ENCODE peak calls at places on chromosomes 2 and 18, in seven cellular contexts. A, H, S, F, Y, X and Q are unnamed samples.

GRCh38 chr18:25876334-25876979 is 214.0 kb downstream of the SS18 start:
- DNase-seq in A (no peak), H (no peak), S (no peak), F (no peak), Y (no peak), X (no peak), Q (no peak)

GRCh38 chr18:6021341-6022088 is 126.2 kb upstream of the TMEM200C start:
- DNase-seq in A (no peak), H (no peak), S (peak; percentile 12), F (no peak), Y (no peak), X (no peak), Q (no peak)

GRCh38 chr2:228669751-228670150 is 488.3 kb upstream of the SPHKAP start:
- DNase-seq in A (no peak), H (no peak), S (no peak), F (no peak), Y (no peak), X (no peak), Q (no peak)

GRCh38 chr2:160228141-160228963 is 28.3 kb upstream of the ITGB6 start:
- DNase-seq in A (no peak), H (no peak), S (peak; percentile 97), F (peak; percentile 72), Y (peak; percentile 53), X (no peak), Q (peak; percentile 93)

GRCh38 chr2:45218931-45219339 is 209.7 kb upstream of the SIX2 start:
- DNase-seq in A (no peak), H (no peak), S (no peak), F (no peak), Y (no peak), X (no peak), Q (no peak)

GRCh38 chr2:20667531-20668401 is 822 bp downstream of the GDF7 start:
- DNase-seq in A (no peak), H (no peak), S (no peak), F (no peak), Y (no peak), X (no peak), Q (no peak)

GRCh38 chr2:61450144-61450543 is 20.7 kb downstream of the USP34 start:
- DNase-seq in A (no peak), H (no peak), S (peak; percentile 46), F (no peak), Y (no peak), X (no peak), Q (peak; percentile 42)

GRCh38 chr2:195520671-195521155 is 136.3 kb upstream of the SLC39A10 start:
- DNase-seq in A (no peak), H (no peak), S (peak; percentile 97), F (peak; percentile 83), Y (peak; percentile 19), X (no peak), Q (peak; percentile 99)

GRCh38 chr18:46167971-46168370 is 63.8 kb downstream of the HAUS1 start:
- DNase-seq in A (peak; percentile 16), H (no peak), S (no peak), F (no peak), Y (no peak), X (peak; percentile 89), Q (no peak)

GRCh38 chr2:53519925-53520629 is 247.5 kb upstream of the CHAC2 start:
- DNase-seq in A (no peak), H (no peak), S (peak; percentile 18), F (no peak), Y (no peak), X (no peak), Q (no peak)

GRCh38 chr18:57869228-57869627 is 66.1 kb upstream of the ATP8B1 start:
- DNase-seq in A (no peak), H (no peak), S (no peak), F (peak; percentile 12), Y (no peak), X (no peak), Q (peak; percentile 19)

GRCh38 chr2:49860834-49861233 is 706.5 kb upstream of the FSHR start:
- DNase-seq in A (no peak), H (no peak), S (no peak), F (no peak), Y (no peak), X (no peak), Q (no peak)

GRCh38 chr2:213766465-213766891 is 482.2 kb downstream of the SPAG16 start:
- DNase-seq in A (no peak), H (no peak), S (no peak), F (peak; percentile 3), Y (no peak), X (no peak), Q (no peak)

GRCh38 chr2:198162276-198162675 is 357.9 kb downstream of the PLCL1 start:
- DNase-seq in A (no peak), H (no peak), S (no peak), F (no peak), Y (no peak), X (no peak), Q (no peak)

GRCh38 chr2:219460424-219460926 is 25.8 kb downstream of the SPEG start:
- DNase-seq in A (no peak), H (no peak), S (peak; percentile 84), F (peak; percentile 70), Y (no peak), X (no peak), Q (peak; percentile 47)

GRCh38 chr2:17583166-17583565 is 42.7 kb downstream of the VSNL1 start:
- DNase-seq in A (no peak), H (no peak), S (peak; percentile 72), F (peak; percentile 9), Y (no peak), X (no peak), Q (peak; percentile 65)

GRCh38 chr2:26691881-26692813 is at the start of gene KCNK3:
- DNase-seq in A (peak; percentile 6), H (no peak), S (peak; percentile 16), F (peak; percentile 21), Y (no peak), X (no peak), Q (peak; percentile 17)

GRCh38 chr18:3869848-3870247 is 419.9 kb downstream of the TGIF1 start:
- DNase-seq in A (no peak), H (no peak), S (peak; percentile 35), F (peak; percentile 63), Y (peak; percentile 45), X (peak; percentile 59), Q (peak; percentile 76)

GRCh38 chr2:64313311-64313710 is 140.7 kb upstream of the LGALSL start:
- DNase-seq in A (no peak), H (no peak), S (no peak), F (no peak), Y (no peak), X (no peak), Q (peak; percentile 53)

GRCh38 chr2:20611077-20611843 is 39.6 kb downstream of the HS1BP3 start:
- DNase-seq in A (no peak), H (no peak), S (peak; percentile 98), F (peak; percentile 73), Y (peak; percentile 58), X (no peak), Q (peak; percentile 99)

GRCh38 chr18:3605562-3606443 is 155.8 kb downstream of the TGIF1 start:
- DNase-seq in A (no peak), H (no peak), S (peak; percentile 52), F (peak; percentile 80), Y (peak; percentile 29), X (peak; percentile 45), Q (peak; percentile 67)

GRCh38 chr18:70453058-70453775 is 164.4 kb downstream of the SOCS6 start:
- DNase-seq in A (no peak), H (no peak), S (no peak), F (peak; percentile 29), Y (no peak), X (no peak), Q (peak; percentile 33)

GRCh38 chr2:3637692-3638455 is 20.1 kb upstream of the ALLC start:
- DNase-seq in A (no peak), H (no peak), S (no peak), F (no peak), Y (no peak), X (no peak), Q (no peak)

GRCh38 chr2:147373800-147374409 is 470.9 kb upstream of the ACVR2A start:
- DNase-seq in A (no peak), H (no peak), S (no peak), F (no peak), Y (no peak), X (no peak), Q (no peak)

GRCh38 chr2:203451011-203451410 is 84.1 kb downstream of the RAPH1 start:
- DNase-seq in A (no peak), H (no peak), S (peak; percentile 54), F (peak; percentile 84), Y (no peak), X (no peak), Q (peak; percentile 60)